ENCODE peak calls at places on chromosomes 12 and 14, in seven cellular contexts. M is A549; Q is CD8-positive, alpha-beta T cell; J is GM13977; F is cardiac fibroblast; U is psoas muscle; A is B cell. W is an unnamed sample.

GRCh38 chr12:90211017-90211416 is 502.4 kb upstream of the ATP2B1 start:
- DNase-seq in A (no peak), M (peak), U (no peak), F (peak), Q (no peak), J (no peak), W (peak)

GRCh38 chr12:83016226-83016835 is 329.6 kb downstream of the TMTC2 start:
- DNase-seq in F (peak), U (no peak), A (no peak), M (peak), J (no peak), Q (no peak), W (peak)

GRCh38 chr14:24612186-24612585 is 2.7 kb upstream of the GZMH start:
- DNase-seq in Q (no peak), F (no peak), A (no peak), J (no peak), M (no peak), U (no peak), W (no peak)

GRCh38 chr12:13713746-13714400 is 267.5 kb downstream of the GRIN2B start:
- DNase-seq in M (peak), J (no peak), A (no peak), F (no peak), U (no peak), Q (no peak), W (no peak)

GRCh38 chr12:93896427-93896826 is 219.3 kb downstream of the CRADD start:
- DNase-seq in J (no peak), M (no peak), Q (no peak), U (no peak), A (no peak), F (peak), W (no peak)

GRCh38 chr14:100124551-100125088 is 34.8 kb downstream of the DEGS2 start:
- DNase-seq in A (no peak), J (no peak), U (no peak), F (no peak), Q (no peak), M (no peak), W (no peak)

GRCh38 chr14:89660183-89660582 is 243.2 kb upstream of the FOXN3 start:
- DNase-seq in A (no peak), J (no peak), Q (no peak), U (no peak), M (no peak), F (peak), W (peak)

GRCh38 chr14:42140001-42140400 is 533.3 kb downstream of the LRFN5 start:
- DNase-seq in A (no peak), U (no peak), J (no peak), M (no peak), F (no peak), Q (no peak), W (no peak)

GRCh38 chr12:60264094-60264493 is 668.3 kb downstream of the SLC16A7 start:
- DNase-seq in M (no peak), J (no peak), Q (no peak), A (no peak), U (no peak), F (no peak), W (no peak)

GRCh38 chr14:68627868-68628604 is 164.8 kb downstream of the ZFP36L1 start:
- DNase-seq in U (no peak), F (peak), Q (peak), J (no peak), A (peak), M (no peak), W (no peak)

GRCh38 chr14:93048843-93049242 is 66.9 kb downstream of the ITPK1 start:
- DNase-seq in A (no peak), U (no peak), Q (no peak), F (no peak), M (no peak), J (no peak), W (no peak)

GRCh38 chr14:95059126-95059525 is 98.2 kb downstream of the DICER1 start:
- DNase-seq in A (no peak), J (no peak), U (no peak), Q (no peak), M (no peak), F (no peak), W (no peak)

GRCh38 chr12:62919827-62920226 is 15.1 kb downstream of the PPM1H start:
- DNase-seq in A (no peak), J (no peak), U (peak), F (peak), M (no peak), Q (no peak), W (peak)

GRCh38 chr14:75518625-75519024 is 3.6 kb upstream of the BATF start:
- DNase-seq in J (peak), A (no peak), F (no peak), Q (no peak), U (no peak), M (peak), W (no peak)

GRCh38 chr14:51430600-51430999 is 190.6 kb downstream of the TMX1 start:
- DNase-seq in U (no peak), M (no peak), Q (no peak), A (no peak), J (no peak), F (peak), W (no peak)

GRCh38 chr12:116687888-116688287 is 50.0 kb downstream of the SPRING1 start:
- DNase-seq in F (peak), A (peak), U (peak), Q (no peak), J (no peak), M (peak), W (no peak)

GRCh38 chr14:83764656-83765055 is 1765.3 kb upstream of the FLRT2 start:
- DNase-seq in F (no peak), A (no peak), J (no peak), U (no peak), M (no peak), Q (no peak), W (peak)

GRCh38 chr14:98252819-98253218 is 1019.2 kb downstream of the BCL11B start:
- DNase-seq in A (no peak), J (no peak), F (no peak), U (no peak), M (no peak), Q (no peak), W (no peak)

GRCh38 chr12:64976131-64976530 is 145.0 kb downstream of the WIF1 start:
- DNase-seq in A (no peak), J (no peak), U (no peak), F (no peak), M (no peak), Q (no peak), W (no peak)

GRCh38 chr12:60182354-60182753 is 586.5 kb downstream of the SLC16A7 start:
- DNase-seq in A (no peak), Q (no peak), M (no peak), U (no peak), J (no peak), F (no peak), W (no peak)

GRCh38 chr12:96623818-96624217 is 134.4 kb downstream of the CFAP54 start:
- DNase-seq in Q (no peak), M (no peak), U (no peak), F (no peak), A (no peak), J (no peak), W (no peak)

GRCh38 chr12:11563785-11564739 is 85.4 kb upstream of the ETV6 start:
- DNase-seq in F (no peak), U (no peak), M (no peak), Q (no peak), A (no peak), J (no peak), W (no peak)

GRCh38 chr12:79186506-79186905 is 321.9 kb downstream of the SYT1 start:
- DNase-seq in Q (no peak), M (no peak), U (no peak), A (no peak), F (no peak), J (no peak), W (no peak)

GRCh38 chr12:104372721-104373335 is 69.3 kb downstream of the EID3 start:
- DNase-seq in J (no peak), Q (no peak), U (no peak), F (no peak), A (no peak), M (no peak), W (no peak)

GRCh38 chr12:5912437-5913334 is 32.4 kb downstream of the ANO2 start:
- DNase-seq in F (no peak), M (peak), Q (no peak), J (no peak), A (no peak), U (no peak), W (no peak)

GRCh38 chr14:63642229-63642611 is 549 bp upstream of the WDR89 start:
- DNase-seq in J (peak), M (peak), Q (peak), A (peak), U (peak), F (peak), W (peak)

GRCh38 chr12:1935700-1936378 is 17.4 kb upstream of the CACNA2D4 start:
- DNase-seq in U (no peak), Q (no peak), M (no peak), F (no peak), J (no peak), A (no peak), W (no peak)

GRCh38 chr12:9273276-9273675 is 65.1 kb upstream of the PZP start:
- DNase-seq in A (no peak), M (no peak), J (no peak), U (no peak), Q (no peak), F (peak), W (peak)

GRCh38 chr12:52630104-52630500 is 11.7 kb upstream of the KRT73 start:
- DNase-seq in A (no peak), F (no peak), J (no peak), M (no peak), Q (no peak), U (no peak), W (no peak)

GRCh38 chr12:131356485-131356884 is 354.4 kb upstream of the SFSWAP start:
- DNase-seq in Q (no peak), J (no peak), M (no peak), F (no peak), U (no peak), A (no peak), W (no peak)

GRCh38 chr14:67515386-67516079 is 17.6 kb upstream of the PLEKHH1 start:
- DNase-seq in F (no peak), A (peak), M (no peak), J (peak), U (peak), Q (peak), W (no peak)

GRCh38 chr12:46557539-46558373 is 185.2 kb upstream of the SLC38A2 start:
- DNase-seq in F (peak), M (no peak), U (no peak), A (no peak), J (no peak), Q (no peak), W (peak)

GRCh38 chr12:50734409-50735263 is 29.3 kb upstream of the ATF1 start:
- DNase-seq in M (peak), Q (no peak), A (no peak), F (peak), U (no peak), J (peak), W (peak)

GRCh38 chr14:76135722-76136121 is 16.0 kb upstream of the GPATCH2L start:
- DNase-seq in A (no peak), F (no peak), M (no peak), U (no peak), Q (no peak), J (no peak), W (no peak)

GRCh38 chr14:94113073-94113472 is 2.5 kb downstream of the IFI27 start:
- DNase-seq in U (no peak), Q (no peak), A (no peak), J (no peak), F (no peak), M (no peak), W (no peak)

GRCh38 chr14:88380405-88380804 is 5.1 kb upstream of the SPATA7 start:
- DNase-seq in Q (no peak), M (peak), F (peak), J (peak), A (no peak), U (no peak), W (no peak)

GRCh38 chr12:117875652-117876491 is 92.9 kb downstream of the KSR2 start:
- DNase-seq in U (no peak), J (peak), F (peak), A (no peak), Q (peak), M (no peak), W (no peak)

GRCh38 chr12:95613021-95613420 is 61.7 kb upstream of the USP44 start:
- DNase-seq in U (no peak), M (no peak), F (no peak), A (no peak), J (no peak), Q (no peak), W (no peak)

GRCh38 chr14:103535081-103535890 is 6.3 kb downstream of the TRMT61A start:
- DNase-seq in A (no peak), F (no peak), J (no peak), U (no peak), Q (no peak), M (no peak), W (no peak)

GRCh38 chr12:10365716-10366433 is 24.0 kb downstream of the KLRK1 start:
- DNase-seq in M (no peak), Q (no peak), A (no peak), U (no peak), J (no peak), F (peak), W (no peak)
- TF ChIP-seq CTCF in M (no peak), Q (peak), A (no peak), U (peak), J (no peak), F (peak), W (peak)

DNA sequence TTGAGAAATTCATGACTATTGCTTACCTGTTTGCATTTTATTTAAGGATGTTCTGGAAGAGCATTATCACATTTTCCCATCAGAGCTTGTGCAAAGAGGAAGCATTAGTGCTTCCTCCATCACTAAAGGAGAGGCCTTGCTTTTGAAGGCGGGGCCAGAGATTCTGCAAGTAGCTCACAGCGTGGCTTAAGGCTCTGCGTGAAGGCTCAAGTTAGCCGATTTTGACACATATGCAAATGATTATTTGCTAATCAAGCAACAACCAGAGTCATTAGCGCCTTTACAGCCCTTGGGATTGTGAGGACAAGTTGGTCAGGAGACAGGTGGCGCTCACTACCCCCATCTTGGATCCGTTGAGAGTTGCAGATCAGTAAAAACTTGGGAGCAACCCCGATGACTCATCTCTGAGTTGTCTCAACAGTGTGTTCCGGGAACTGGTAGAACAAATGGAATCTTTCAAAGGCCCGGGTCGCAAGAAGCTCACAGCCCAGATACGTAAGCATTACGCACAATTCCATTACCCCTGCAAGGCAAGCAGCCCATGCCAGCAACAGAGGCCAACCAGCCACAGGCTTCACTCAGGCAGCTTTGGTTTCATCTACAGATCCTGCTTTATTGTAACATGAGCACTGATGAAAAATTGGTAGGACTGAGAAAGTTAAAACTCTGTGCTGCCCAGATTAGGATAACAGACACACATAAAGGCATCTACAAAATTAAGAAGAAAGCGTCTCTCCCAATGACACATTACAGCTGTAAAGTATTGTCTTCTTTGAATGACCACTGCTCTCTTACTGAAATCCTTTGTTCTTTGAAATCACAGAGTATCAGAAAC is 34.9 kb upstream of the SPTSSA start:
- DNase-seq in U (peak), F (peak), J (no peak), Q (no peak), M (peak), A (no peak), W (peak)
- TF ChIP-seq CTCF in U (peak), F (peak), J (no peak), Q (no peak), M (peak), A (no peak), W (peak)

GRCh38 chr14:29926701-29927595 is 699 bp downstream of the PRKD1 start:
- DNase-seq in Q (no peak), F (peak), A (peak), U (peak), J (peak), M (peak), W (peak)
- TF ChIP-seq CTCF in Q (no peak), F (no peak), A (no peak), U (no peak), J (no peak), M (peak), W (peak)

DNA sequence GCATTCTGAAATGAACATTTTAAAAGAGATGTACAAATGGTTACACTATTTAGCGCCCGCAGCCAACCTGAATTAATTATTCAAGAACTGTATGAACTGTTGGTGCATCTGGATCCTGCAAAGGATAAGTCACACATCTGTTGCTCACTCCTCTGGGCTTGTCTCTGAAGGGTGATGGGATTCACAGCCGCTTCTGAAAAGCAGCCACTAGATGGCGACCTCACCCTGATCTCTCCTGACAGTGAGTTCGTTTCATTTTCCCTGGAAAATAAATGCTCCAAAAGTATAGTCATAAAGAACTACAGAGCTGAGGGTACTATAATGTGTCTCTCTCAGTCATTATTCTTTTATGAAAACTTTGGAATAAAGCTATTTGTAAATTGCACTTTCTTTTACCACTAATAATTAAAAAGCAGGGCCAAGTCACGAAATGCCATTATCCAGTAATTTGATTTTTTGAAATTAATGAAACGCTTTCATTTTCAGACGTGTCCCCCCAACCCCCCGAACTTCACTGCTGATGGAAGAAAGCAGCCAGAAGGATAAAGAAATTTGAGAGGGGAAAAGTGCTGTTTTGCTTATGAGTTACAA is 789.6 kb downstream of the NRXN3 start:
- DNase-seq in Q (peak), J (peak), M (peak), A (peak), F (peak), U (peak), W (peak)
- TF ChIP-seq CTCF in Q (peak), J (peak), M (peak), A (peak), F (peak), U (peak), W (peak)

GRCh38 chr12:19030603-19031002 is 98.9 kb upstream of the PLEKHA5 start:
- DNase-seq in F (no peak), U (no peak), M (no peak), Q (no peak), J (no peak), A (no peak), W (no peak)

GRCh38 chr12:19032826-19033225 is 96.7 kb upstream of the PLEKHA5 start:
- DNase-seq in F (no peak), Q (no peak), M (no peak), A (no peak), J (no peak), U (no peak), W (no peak)

GRCh38 chr12:19033244-19033643 is 96.3 kb upstream of the PLEKHA5 start:
- DNase-seq in J (no peak), A (no peak), M (no peak), Q (no peak), U (no peak), F (no peak), W (no peak)

GRCh38 chr12:19030180-19030579 is 99.4 kb upstream of the PLEKHA5 start:
- DNase-seq in J (no peak), Q (no peak), F (no peak), M (no peak), A (no peak), U (no peak), W (no peak)

GRCh38 chr12:19031032-19031431 is 98.5 kb upstream of the PLEKHA5 start:
- DNase-seq in A (no peak), M (peak), F (peak), J (no peak), U (no peak), Q (no peak), W (peak)
- TF ChIP-seq CTCF in A (no peak), M (no peak), F (no peak), J (no peak), U (no peak), Q (no peak), W (no peak)

DNA sequence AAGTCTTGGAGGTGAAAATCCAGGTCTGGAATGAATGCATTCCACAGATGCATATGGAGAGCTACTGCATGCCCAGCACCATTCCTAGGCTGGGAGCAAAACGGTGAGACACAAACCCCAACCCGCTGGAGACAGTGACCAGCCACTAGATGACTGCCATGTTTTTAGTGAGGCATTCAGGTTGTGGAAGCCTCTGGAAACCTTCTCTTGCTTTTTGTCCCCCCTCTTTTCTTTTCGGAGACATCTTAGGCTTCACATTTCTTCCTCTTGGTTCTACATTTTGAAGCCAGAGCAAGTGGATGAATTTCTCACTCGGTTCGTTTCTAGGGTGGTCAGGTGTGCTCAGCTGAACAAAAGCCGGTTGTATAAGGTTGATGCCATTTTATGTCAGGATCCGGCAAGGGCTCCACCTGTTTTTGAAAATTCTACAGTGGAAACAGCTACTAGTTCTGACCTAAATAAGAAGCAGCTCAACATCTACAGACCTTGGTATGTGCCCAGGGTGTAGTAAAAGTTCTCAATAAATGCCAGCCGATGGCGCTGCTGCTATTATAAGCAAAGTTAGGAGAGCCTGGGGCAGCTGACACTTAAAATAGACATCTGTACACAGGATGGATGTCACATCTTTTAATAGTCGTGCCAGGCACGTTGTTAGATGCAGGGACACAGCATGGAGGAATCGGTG is 1.8 kb upstream of the ZNF839 start:
- DNase-seq in J (no peak), M (peak), U (peak), Q (no peak), A (no peak), F (peak), W (no peak)
- TF ChIP-seq CTCF in J (no peak), M (no peak), U (peak), Q (no peak), A (no peak), F (no peak), W (no peak)

GRCh38 chr12:67068204-67068731 is 200.9 kb upstream of the CAND1 start:
- DNase-seq in F (no peak), J (peak), M (peak), A (no peak), Q (peak), U (no peak), W (no peak)
- TF ChIP-seq CTCF in F (no peak), J (no peak), M (peak), A (no peak), Q (no peak), U (no peak), W (no peak)

GRCh38 chr12:123238330-123238682 is 5.1 kb downstream of the MTRFR start:
- DNase-seq in F (no peak), M (no peak), Q (no peak), U (no peak), J (no peak), A (no peak), W (no peak)
- TF ChIP-seq CTCF in F (no peak), M (no peak), Q (no peak), U (no peak), J (no peak), A (peak), W (peak)

GRCh38 chr14:58501214-58501816 is 73.8 kb downstream of the KIAA0586 start:
- DNase-seq in M (peak), Q (no peak), F (peak), J (peak), A (peak), U (no peak), W (peak)
- TF ChIP-seq CTCF in M (peak), Q (peak), F (peak), J (peak), A (peak), U (peak), W (peak)

GRCh38 chr14:39491134-39491541 is 58.9 kb upstream of the FBXO33 start:
- DNase-seq in U (no peak), J (no peak), F (peak), M (peak), Q (no peak), A (no peak), W (peak)
- TF ChIP-seq CTCF in U (peak), J (peak), F (no peak), M (peak), Q (peak), A (peak), W (peak)